ENCODE peak calls at places on chromosomes 5 and 9, in six cellular contexts. F, Y, C, V, Q and A are unnamed samples.

GRCh38 chr5:170254056-170254455 is 21.3 kb downstream of the C5orf58 start:
- DNase-seq in F (peak), Y (no peak), C (no peak), V (no peak), Q (peak), A (no peak)

GRCh38 chr5:123960526-123960925 is 448.5 kb downstream of the CSNK1G3 start:
- DNase-seq in F (no peak), Y (no peak), C (no peak), V (no peak), Q (no peak), A (no peak)

GRCh38 chr5:146722361-146722779 is 156.2 kb downstream of the PPP2R2B start:
- DNase-seq in F (no peak), Y (no peak), C (no peak), V (no peak), Q (no peak), A (peak)

GRCh38 chr9:79116064-79116463 is 455.7 kb upstream of the TLE4 start:
- DNase-seq in F (no peak), Y (no peak), C (no peak), V (no peak), Q (no peak), A (no peak)

GRCh38 chr5:178346607-178347334 is 114.2 kb upstream of the PHYKPL start:
- DNase-seq in F (no peak), Y (no peak), C (no peak), V (peak), Q (no peak), A (no peak)

GRCh38 chr9:89458768-89459496 is 39.0 kb downstream of the SEMA4D start:
- DNase-seq in F (no peak), Y (no peak), C (no peak), V (no peak), Q (no peak), A (no peak)

GRCh38 chr5:139651863-139652787 is 4.0 kb downstream of the CXXC5 start:
- DNase-seq in F (peak), Y (peak), C (peak), V (peak), Q (peak), A (peak)

GRCh38 chr9:13014484-13014883 is 239.7 kb downstream of the LURAP1L start:
- DNase-seq in F (no peak), Y (no peak), C (no peak), V (no peak), Q (no peak), A (peak)

GRCh38 chr9:38212016-38212415 is 143.0 kb upstream of the SHB start:
- DNase-seq in F (no peak), Y (peak), C (no peak), V (no peak), Q (no peak), A (no peak)

GRCh38 chr5:155689403-155689802 is 637.6 kb upstream of the SGCD start:
- DNase-seq in F (no peak), Y (no peak), C (no peak), V (no peak), Q (no peak), A (no peak)

GRCh38 chr5:137415231-137415681 is 83.9 kb downstream of the SPOCK1 start:
- DNase-seq in F (no peak), Y (no peak), C (no peak), V (no peak), Q (peak), A (peak)

GRCh38 chr9:138061631-138062030 is 184.0 kb downstream of the CACNA1B start:
- DNase-seq in F (no peak), Y (no peak), C (no peak), V (no peak), Q (no peak), A (no peak)

GRCh38 chr5:42813533-42813932 is 1.8 kb upstream of the SELENOP start:
- DNase-seq in F (no peak), Y (no peak), C (no peak), V (peak), Q (no peak), A (no peak)

GRCh38 chr5:15124461-15124860 is 252.9 kb upstream of the ANKH start:
- DNase-seq in F (no peak), Y (no peak), C (no peak), V (no peak), Q (no peak), A (no peak)

GRCh38 chr9:37956904-37957663 is 53.2 kb upstream of the SLC25A51 start:
- DNase-seq in F (no peak), Y (no peak), C (no peak), V (no peak), Q (no peak), A (no peak)

GRCh38 chr5:155239803-155240202 is 226.2 kb downstream of the KIF4B start:
- DNase-seq in F (no peak), Y (no peak), C (no peak), V (no peak), Q (no peak), A (no peak)

GRCh38 chr5:136772541-136772940 is 407.2 kb upstream of the TRPC7 start:
- DNase-seq in F (no peak), Y (no peak), C (no peak), V (no peak), Q (no peak), A (no peak)

GRCh38 chr5:53942724-53943123 is 367.6 kb downstream of the ARL15 start:
- DNase-seq in F (no peak), Y (no peak), C (no peak), V (no peak), Q (peak), A (peak)

GRCh38 chr9:20823051-20823450 is 139.0 kb downstream of the FOCAD start:
- DNase-seq in F (no peak), Y (no peak), C (no peak), V (no peak), Q (no peak), A (no peak)

GRCh38 chr9:122394265-122395242 is 23.7 kb downstream of the PTGS1 start:
- DNase-seq in F (no peak), Y (peak), C (no peak), V (no peak), Q (peak), A (no peak)

GRCh38 chr9:105978822-105979221 is 284.5 kb downstream of the TMEM38B start:
- DNase-seq in F (no peak), Y (no peak), C (no peak), V (no peak), Q (no peak), A (no peak)

GRCh38 chr5:100790170-100790665 is 112.9 kb downstream of the ST8SIA4 start:
- DNase-seq in F (no peak), Y (no peak), C (no peak), V (no peak), Q (no peak), A (no peak)

GRCh38 chr5:160174780-160175437 is 54.4 kb upstream of the FABP6 start:
- DNase-seq in F (no peak), Y (no peak), C (no peak), V (no peak), Q (no peak), A (no peak)

GRCh38 chr5:149062371-149063016 is 368 bp downstream of the SH3TC2 start:
- DNase-seq in F (no peak), Y (no peak), C (no peak), V (no peak), Q (peak), A (peak)

GRCh38 chr9:136312436-136312835 is 8.5 kb upstream of the CCDC187 start:
- DNase-seq in F (no peak), Y (no peak), C (peak), V (peak), Q (peak), A (peak)